ENCODE peak calls at places on chromosomes 16 and 17, in nine cellular contexts. F is RPMI7951; U is bronchial epithelial cell; O is EL; H is central memory CD4-positive, alpha-beta T cell; I is T-helper 2 cell; P is NCI-H82; K is NCI-H2171 treated with DMSO at 0.1 percent for 48 hours; B is tibial artery. X is an unnamed sample.

GRCh38 chr17:72407336-72408121 is 286.7 kb downstream of the SOX9 start:
- DNase-seq in F (peak), U (peak), O (peak), H (no peak), I (no peak), P (peak), K (peak), B (peak), X (no peak)

GRCh38 chr16:21943571-21943970 is 9.6 kb upstream of the UQCRC2 start:
- DNase-seq in F (no peak), U (no peak), O (no peak), H (no peak), I (no peak), P (no peak), K (no peak), B (no peak), X (no peak)

GRCh38 chr17:29012535-29012934 is 6.7 kb upstream of the SEZ6 start:
- DNase-seq in F (peak), U (no peak), O (no peak), H (no peak), I (no peak), P (no peak), K (no peak), B (no peak), X (no peak)

GRCh38 chr17:56754523-56755208 is 79.1 kb downstream of the C17orf67 start:
- DNase-seq in F (peak), U (no peak), O (peak), H (no peak), I (no peak), P (peak), K (peak), B (no peak), X (no peak)

GRCh38 chr16:88743693-88744519 is 37.6 kb downstream of the CTU2 start:
- DNase-seq in F (peak), U (peak), O (peak), H (peak), I (peak), P (peak), K (peak), B (peak), X (peak)

GRCh38 chr17:28956112-28956511 is 4.8 kb upstream of the PHF12 start:
- DNase-seq in F (no peak), U (no peak), O (no peak), H (no peak), I (no peak), P (no peak), K (no peak), B (no peak), X (no peak)

GRCh38 chr17:55731586-55732250 is 9.1 kb upstream of the TMEM100 start:
- DNase-seq in F (peak), U (no peak), O (no peak), H (no peak), I (no peak), P (no peak), K (no peak), B (peak), X (no peak)

GRCh38 chr17:9115446-9116265 is 94.3 kb downstream of the NTN1 start:
- DNase-seq in F (peak), U (peak), O (peak), H (no peak), I (no peak), P (peak), K (no peak), B (peak), X (no peak)

GRCh38 chr17:18362509-18363020 is 785 bp downstream of the SHMT1 start:
- DNase-seq in F (peak), U (peak), O (peak), H (no peak), I (no peak), P (peak), K (peak), B (peak), X (no peak)

X was measured in CD14-positive monocyte.